ENCODE peak calls at places on chromosomes 6 and 20, in seven cellular contexts. J, X, N, S, D, Q and U are unnamed samples.

GRCh38 chr6:44593539-44593944 is 206.0 kb downstream of the CDC5L start:
- DNase-seq in J (peak; percentile 38), X (peak; percentile 72), N (peak; percentile 54), S (peak; percentile 44), D (peak; percentile 69), Q (peak; percentile 70), U (peak; percentile 58)

GRCh38 chr20:50734730-50735679 is 3.6 kb downstream of the PARD6B start:
- DNase-seq in J (no peak), X (no peak), N (no peak), S (no peak), D (no peak), Q (no peak), U (peak; percentile 80)

GRCh38 chr6:8888468-8888867 is 453.1 kb upstream of the SLC35B3 start:
- DNase-seq in J (no peak), X (no peak), N (no peak), S (no peak), D (no peak), Q (no peak), U (no peak)

GRCh38 chr20:62356948-62357667 is 10.0 kb downstream of the LAMA5 start:
- DNase-seq in J (peak; percentile 96), X (no peak), N (peak; percentile 84), S (no peak), D (no peak), Q (no peak), U (no peak)

GRCh38 chr6:35206346-35206745 is 7.4 kb upstream of the SCUBE3 start:
- DNase-seq in J (no peak), X (no peak), N (no peak), S (no peak), D (no peak), Q (no peak), U (no peak)

GRCh38 chr6:138087549-138087948 is 19.7 kb downstream of the PERP start:
- DNase-seq in J (peak; percentile 40), X (no peak), N (no peak), S (no peak), D (no peak), Q (no peak), U (no peak)

GRCh38 chr20:52150440-52151258 is 40.9 kb downstream of the ZFP64 start:
- DNase-seq in J (peak; percentile 9), X (peak; percentile 69), N (peak; percentile 72), S (peak; percentile 32), D (peak; percentile 67), Q (no peak), U (peak; percentile 75)

GRCh38 chr20:31712564-31713311 is 9.9 kb downstream of the BCL2L1 start:
- DNase-seq in J (peak; percentile 90), X (peak; percentile 69), N (peak; percentile 91), S (peak; percentile 73), D (no peak), Q (no peak), U (peak; percentile 99)

GRCh38 chr6:38483526-38483925 is 156.2 kb downstream of the BTBD9 start:
- DNase-seq in J (no peak), X (no peak), N (no peak), S (no peak), D (no peak), Q (no peak), U (no peak)

DNA sequence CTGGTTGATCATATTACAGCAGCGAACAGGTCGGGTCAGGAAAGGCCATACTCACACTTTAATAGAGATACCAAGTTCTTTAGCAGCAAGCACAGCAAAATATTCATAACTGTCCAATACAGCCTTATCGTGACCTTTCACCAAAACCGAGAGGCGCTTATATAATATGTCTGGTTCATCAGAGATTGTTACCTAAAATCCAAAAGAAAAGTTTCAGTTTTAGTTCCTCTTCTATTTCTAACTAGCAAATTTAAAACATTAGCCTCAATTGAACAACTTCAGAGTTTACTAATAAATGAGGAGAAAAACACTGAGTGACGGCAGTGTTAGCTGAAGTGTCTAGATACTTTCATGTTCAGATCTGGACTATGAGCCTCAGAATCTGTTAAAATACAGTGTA is 5.9 kb downstream of the MRPS10 start:
- DNase-seq in J (no peak), X (no peak), N (no peak), S (no peak), D (no peak), Q (no peak), U (no peak)
- H3K4me1 ChIP-seq in J (peaks cover 17% of the 10 kb centered on the region), X (peaks cover 6% of the 10 kb centered on the region), N (peaks cover 13% of the 10 kb centered on the region), S (no peaks in the 10 kb centered on the region), D (peaks cover 12% of the 10 kb centered on the region), Q (peaks cover 5% of the 10 kb centered on the region), U (peaks cover 2% of the 10 kb centered on the region)

DNA sequence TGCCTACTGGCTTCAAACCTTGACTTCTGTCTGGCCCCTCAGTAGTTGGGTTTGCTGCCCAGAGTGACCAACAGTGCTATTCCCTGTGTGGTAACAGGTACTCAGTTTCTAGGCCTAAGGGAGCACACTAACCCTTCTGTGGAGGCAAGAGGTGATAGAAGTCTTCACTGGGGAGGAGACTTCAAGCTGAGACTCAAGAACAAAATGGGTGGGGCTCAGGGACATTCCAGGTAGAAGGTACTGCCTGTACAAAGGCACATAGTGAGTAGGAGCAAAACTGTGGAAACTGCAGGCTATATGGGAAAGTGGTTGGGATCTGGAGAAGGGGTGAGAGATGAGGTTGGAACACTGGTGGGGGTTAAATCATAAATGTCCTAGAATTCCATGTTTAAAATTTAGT is 2.3 kb upstream of the SCAND1 start:
- DNase-seq in J (no peak), X (peak; percentile 30), N (no peak), S (no peak), D (no peak), Q (no peak), U (peak; percentile 31)
- H3K4me1 ChIP-seq in J (peaks cover 28% of the 10 kb centered on the region), X (peaks cover 19% of the 10 kb centered on the region), N (peaks cover 17% of the 10 kb centered on the region), S (peaks cover 6% of the 10 kb centered on the region), D (peaks cover 30% of the 10 kb centered on the region), Q (peaks cover 23% of the 10 kb centered on the region), U (peaks cover 22% of the 10 kb centered on the region)

GRCh38 chr20:53579581-53580375 is 13.9 kb downstream of the ZNF217 start:
- DNase-seq in J (no peak), X (peak; percentile 56), N (peak; percentile 59), S (peak; percentile 51), D (peak; percentile 81), Q (peak; percentile 29), U (peak; percentile 70)

GRCh38 chr20:53581444-53582311 is 12.0 kb downstream of the ZNF217 start:
- DNase-seq in J (no peak), X (peak; percentile 42), N (no peak), S (no peak), D (peak; percentile 59), Q (peak; percentile 47), U (peak; percentile 41)

GRCh38 chr20:53578492-53579222 is 15.0 kb downstream of the ZNF217 start:
- DNase-seq in J (peak; percentile 61), X (peak; percentile 93), N (peak; percentile 90), S (peak; percentile 84), D (peak; percentile 89), Q (peak; percentile 57), U (peak; percentile 80)

GRCh38 chr20:53579266-53579580 is 14.4 kb downstream of the ZNF217 start:
- DNase-seq in J (no peak), X (peak; percentile 55), N (no peak), S (no peak), D (no peak), Q (no peak), U (no peak)

GRCh38 chr20:53580376-53581111 is 13.1 kb downstream of the ZNF217 start:
- DNase-seq in J (no peak), X (no peak), N (no peak), S (no peak), D (peak; percentile 14), Q (no peak), U (no peak)
- H3K4me1 ChIP-seq in J (peaks cover 83% of the 10 kb centered on the region), X (peaks cover 84% of the 10 kb centered on the region), N (peaks cover 20% of the 10 kb centered on the region), S (peaks cover 19% of the 10 kb centered on the region), D (peaks cover 73% of the 10 kb centered on the region), Q (peaks cover 73% of the 10 kb centered on the region), U (peaks cover 39% of the 10 kb centered on the region)

GRCh38 chr6:126546771-126547170 is 206.9 kb downstream of the CENPW start:
- DNase-seq in J (no peak), X (no peak), N (no peak), S (no peak), D (no peak), Q (no peak), U (no peak)
- H3K4me1 ChIP-seq in J (peaks cover 11% of the 10 kb centered on the region), X (no peaks in the 10 kb centered on the region), N (no peaks in the 10 kb centered on the region), S (no peaks in the 10 kb centered on the region), D (no peaks in the 10 kb centered on the region), Q (no peaks in the 10 kb centered on the region), U (peaks cover 20% of the 10 kb centered on the region)

GRCh38 chr6:142821860-142822259 is 123.1 kb downstream of the HIVEP2 start:
- DNase-seq in J (no peak), X (no peak), N (no peak), S (no peak), D (no peak), Q (no peak), U (no peak)

GRCh38 chr6:142822383-142822782 is 122.6 kb downstream of the HIVEP2 start:
- DNase-seq in J (no peak), X (no peak), N (no peak), S (no peak), D (peak; percentile 75), Q (no peak), U (no peak)

GRCh38 chr6:142821164-142821716 is 123.7 kb downstream of the HIVEP2 start:
- DNase-seq in J (no peak), X (no peak), N (no peak), S (no peak), D (no peak), Q (no peak), U (no peak)

GRCh38 chr6:142820336-142821016 is 124.5 kb downstream of the HIVEP2 start:
- DNase-seq in J (no peak), X (no peak), N (peak; percentile 93), S (no peak), D (peak; percentile 36), Q (no peak), U (no peak)

DNA sequence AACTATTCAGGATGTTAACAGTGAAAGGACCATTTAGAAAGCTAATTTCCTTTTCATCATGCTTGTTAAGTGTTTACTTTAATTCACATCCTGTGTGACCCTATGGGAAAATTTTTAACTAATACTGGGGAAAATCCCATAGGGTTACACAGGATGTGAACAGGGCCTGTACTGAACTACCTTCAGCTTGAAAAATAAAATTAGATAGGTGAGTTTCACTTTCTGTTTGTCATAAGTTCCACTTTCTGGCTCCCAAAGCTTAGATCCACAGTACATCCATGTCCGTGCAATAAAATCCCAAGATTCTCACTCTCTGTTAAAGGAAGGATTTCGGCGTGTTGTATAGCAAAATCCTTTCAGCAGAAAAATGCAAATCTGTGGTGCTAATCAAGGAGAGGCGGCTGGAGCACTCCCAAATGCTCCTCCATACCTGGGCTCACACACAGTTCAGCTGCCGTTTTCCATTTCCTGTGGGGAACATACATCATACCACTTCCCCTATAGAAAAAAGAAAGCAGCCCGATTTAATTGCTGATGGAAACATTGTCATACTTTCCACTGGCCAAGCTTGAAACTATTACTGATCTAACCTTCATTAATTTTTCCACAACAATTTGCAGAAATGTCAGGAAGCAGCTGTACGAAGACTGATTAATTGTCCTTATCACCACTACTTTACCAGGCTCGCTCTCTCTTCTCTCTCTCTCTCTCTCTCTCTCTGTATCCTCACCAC is 125.2 kb downstream of the HIVEP2 start:
- DNase-seq in J (no peak), X (no peak), N (peak; percentile 95), S (no peak), D (peak; percentile 66), Q (peak; percentile 47), U (no peak)
- H3K4me1 ChIP-seq in J (no peaks in the 10 kb centered on the region), X (peaks cover 8% of the 10 kb centered on the region), N (peaks cover 16% of the 10 kb centered on the region), S (peaks cover 3% of the 10 kb centered on the region), D (peaks cover 60% of the 10 kb centered on the region), Q (peaks cover 44% of the 10 kb centered on the region), U (no peaks in the 10 kb centered on the region)